ENCODE peak calls at places on chromosomes 1 and 21, in six cellular contexts. One of them, this sample, is unnamed.

GRCh38 chr1:247407180-247407616 is 8.8 kb upstream of the NLRP3 start:
- DNase-seq in A549: no peak
- DNase-seq in endothelial cell of umbilical vein: no peak
- DNase-seq in HepG2: no peak
- DNase-seq in K562: no peak
- DNase-seq in GM12878: peak
- DNase-seq in this sample: peak

GRCh38 chr1:109089242-109090015 is 1.1 kb upstream of the TMEM167B start:
- DNase-seq in A549: peak
- DNase-seq in endothelial cell of umbilical vein: peak
- DNase-seq in HepG2: peak
- DNase-seq in K562: peak
- DNase-seq in GM12878: no peak
- DNase-seq in this sample: peak

GRCh38 chr1:235090406-235091069 is 38.1 kb downstream of the TOMM20 start:
- DNase-seq in A549: no peak
- DNase-seq in endothelial cell of umbilical vein: peak
- DNase-seq in HepG2: peak
- DNase-seq in K562: no peak
- DNase-seq in GM12878: no peak
- DNase-seq in this sample: no peak

GRCh38 chr1:5526822-5527551 is 465.2 kb downstream of the NPHP4 start:
- DNase-seq in A549: no peak
- DNase-seq in endothelial cell of umbilical vein: no peak
- DNase-seq in HepG2: no peak
- DNase-seq in K562: peak
- DNase-seq in GM12878: no peak
- DNase-seq in this sample: no peak

GRCh38 chr1:77322061-77322900 is 40.5 kb downstream of the AK5 start:
- DNase-seq in A549: peak
- DNase-seq in endothelial cell of umbilical vein: peak
- DNase-seq in HepG2: peak
- DNase-seq in K562: peak
- DNase-seq in GM12878: no peak
- DNase-seq in this sample: peak

GRCh38 chr1:204286841-204287387 is 72.8 kb downstream of the PLEKHA6 start:
- DNase-seq in A549: peak
- DNase-seq in endothelial cell of umbilical vein: no peak
- DNase-seq in HepG2: no peak
- DNase-seq in K562: no peak
- DNase-seq in GM12878: no peak
- DNase-seq in this sample: peak

GRCh38 chr21:33402011-33402979 is 918 bp upstream of the IFNGR2 start:
- DNase-seq in A549: no peak
- DNase-seq in endothelial cell of umbilical vein: peak
- DNase-seq in HepG2: no peak
- DNase-seq in K562: peak
- DNase-seq in GM12878: no peak
- DNase-seq in this sample: peak

GRCh38 chr1:105137543-105138444 is 1388.1 kb downstream of the AMY1C start:
- DNase-seq in A549: peak
- DNase-seq in endothelial cell of umbilical vein: no peak
- DNase-seq in HepG2: peak
- DNase-seq in K562: peak
- DNase-seq in GM12878: no peak
- DNase-seq in this sample: peak

GRCh38 chr21:14361958-14362357 is 21.0 kb downstream of the HSPA13 start:
- DNase-seq in A549: no peak
- DNase-seq in endothelial cell of umbilical vein: peak
- DNase-seq in HepG2: no peak
- DNase-seq in K562: no peak
- DNase-seq in GM12878: no peak
- DNase-seq in this sample: peak

GRCh38 chr1:42165511-42166210 is 1.1 kb upstream of the GUCA2A start:
- DNase-seq in A549: peak
- DNase-seq in endothelial cell of umbilical vein: peak
- DNase-seq in HepG2: peak
- DNase-seq in K562: no peak
- DNase-seq in GM12878: no peak
- DNase-seq in this sample: no peak

GRCh38 chr1:25503551-25504426 is 39.6 kb upstream of the LDLRAP1 start:
- DNase-seq in A549: peak
- DNase-seq in endothelial cell of umbilical vein: peak
- DNase-seq in HepG2: no peak
- DNase-seq in K562: no peak
- DNase-seq in GM12878: no peak
- DNase-seq in this sample: peak

DNA sequence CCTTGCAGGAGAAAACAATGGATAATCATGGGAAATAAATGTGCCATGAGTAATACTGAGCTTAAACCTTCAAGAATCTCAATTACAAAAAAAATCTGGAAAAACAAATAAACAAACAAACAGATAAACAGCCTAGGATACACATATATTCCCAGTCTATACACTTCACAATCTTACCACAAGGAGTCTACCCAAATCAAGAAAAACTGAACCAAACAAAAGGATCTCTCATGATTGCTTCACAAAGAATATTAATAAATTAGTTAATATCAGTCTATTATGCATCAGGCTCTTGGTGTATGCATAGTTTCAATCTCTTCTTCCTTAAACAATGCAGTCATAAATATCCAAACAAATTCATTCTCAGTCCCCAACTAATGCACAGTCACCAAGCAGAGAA is 3.2 kb upstream of the ESRRG start:
- DNase-seq in A549: no peak
- DNase-seq in endothelial cell of umbilical vein: no peak
- DNase-seq in HepG2: no peak
- DNase-seq in K562: no peak
- DNase-seq in GM12878: no peak
- DNase-seq in this sample: no peak
- TF ChIP-seq CTCF in A549: no peak
- TF ChIP-seq CTCF in endothelial cell of umbilical vein: no peak
- TF ChIP-seq CTCF in HepG2: no peak
- TF ChIP-seq CTCF in K562: no peak
- TF ChIP-seq CTCF in GM12878: no peak
- TF ChIP-seq CTCF in this sample: no peak

DNA sequence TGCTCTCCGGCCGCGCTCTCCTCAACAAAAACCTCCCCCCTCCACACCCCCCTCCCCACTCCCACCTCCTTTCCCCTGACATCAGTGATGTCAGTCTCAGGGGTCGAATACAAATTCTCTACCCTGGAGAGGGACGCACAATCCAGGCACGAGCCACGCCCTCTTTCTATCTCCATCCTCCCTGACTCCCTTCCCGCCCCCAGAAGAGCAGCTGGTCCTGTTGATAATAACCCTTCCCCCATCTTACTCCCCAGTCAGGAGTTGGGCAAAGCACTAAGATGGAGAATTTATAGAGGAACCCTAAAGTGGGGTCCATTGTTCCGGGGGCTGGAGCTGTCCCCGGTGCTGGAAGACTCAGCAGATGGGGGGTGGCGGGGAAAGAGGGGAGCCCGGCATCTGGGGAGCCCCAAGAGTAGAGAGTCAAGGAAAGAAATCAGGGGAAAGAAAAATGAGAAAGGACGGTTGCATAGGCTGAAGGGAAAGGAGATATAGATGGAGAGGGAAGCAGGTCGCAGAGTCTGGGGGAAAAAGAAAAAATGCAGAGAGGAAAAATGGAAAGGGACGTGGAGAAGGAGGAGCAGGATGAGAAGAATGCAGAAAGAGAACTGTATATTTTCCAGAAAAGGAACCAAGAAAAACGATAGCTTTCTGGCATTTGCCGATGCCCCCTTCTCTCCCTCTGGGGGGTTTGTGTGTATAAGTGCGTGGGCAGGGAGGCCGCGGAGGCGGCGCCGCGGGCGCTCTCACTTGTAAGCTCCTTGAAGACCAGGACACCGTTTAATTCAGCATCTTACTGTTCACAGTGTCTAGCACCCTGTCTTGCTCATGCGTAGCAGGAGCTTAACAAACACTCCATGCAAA is at the start of gene CELF3:
- DNase-seq in A549: peak
- DNase-seq in endothelial cell of umbilical vein: no peak
- DNase-seq in HepG2: no peak
- DNase-seq in K562: peak
- DNase-seq in GM12878: no peak
- DNase-seq in this sample: peak
- TF ChIP-seq MYC in A549: no peak
- TF ChIP-seq MYC in endothelial cell of umbilical vein: no peak
- TF ChIP-seq MYC in HepG2: no peak
- TF ChIP-seq MYC in K562: no peak
- TF ChIP-seq MYC in GM12878: no peak
- TF ChIP-seq MYC in this sample: no peak

GRCh38 chr1:194568610-194569009 is 1382.2 kb upstream of the B3GALT2 start:
- DNase-seq in A549: no peak
- DNase-seq in endothelial cell of umbilical vein: no peak
- DNase-seq in HepG2: no peak
- DNase-seq in K562: no peak
- DNase-seq in GM12878: no peak
- DNase-seq in this sample: peak
- TF ChIP-seq CTCF in A549: no peak
- TF ChIP-seq CTCF in endothelial cell of umbilical vein: no peak
- TF ChIP-seq CTCF in HepG2: no peak
- TF ChIP-seq CTCF in K562: no peak
- TF ChIP-seq CTCF in GM12878: no peak
- TF ChIP-seq CTCF in this sample: no peak

DNA sequence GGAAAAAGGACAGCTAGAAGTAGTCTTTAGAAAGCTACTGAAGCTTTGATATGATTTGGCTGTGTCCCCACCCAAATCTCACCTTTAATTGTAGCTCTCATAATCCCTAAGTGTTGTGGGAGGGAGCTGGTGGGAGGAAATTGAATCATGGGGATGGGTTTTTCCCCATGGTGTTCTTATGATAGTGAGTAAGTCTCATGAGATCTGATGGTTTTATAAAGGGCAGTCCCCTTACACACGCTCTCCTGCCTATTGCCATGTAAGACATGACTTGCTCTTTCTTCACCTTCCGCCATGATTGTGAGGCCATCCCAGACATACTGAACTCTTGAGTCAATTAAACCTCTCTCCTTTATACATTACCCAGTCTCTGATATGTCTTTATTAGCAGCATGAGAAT is 261.8 kb downstream of the HLX start:
- DNase-seq in A549: no peak
- DNase-seq in endothelial cell of umbilical vein: no peak
- DNase-seq in HepG2: no peak
- DNase-seq in K562: no peak
- DNase-seq in GM12878: no peak
- DNase-seq in this sample: no peak
- TF ChIP-seq MYC in A549: no peak
- TF ChIP-seq MYC in endothelial cell of umbilical vein: no peak
- TF ChIP-seq MYC in HepG2: no peak
- TF ChIP-seq MYC in K562: no peak
- TF ChIP-seq MYC in GM12878: no peak
- TF ChIP-seq MYC in this sample: no peak

DNA sequence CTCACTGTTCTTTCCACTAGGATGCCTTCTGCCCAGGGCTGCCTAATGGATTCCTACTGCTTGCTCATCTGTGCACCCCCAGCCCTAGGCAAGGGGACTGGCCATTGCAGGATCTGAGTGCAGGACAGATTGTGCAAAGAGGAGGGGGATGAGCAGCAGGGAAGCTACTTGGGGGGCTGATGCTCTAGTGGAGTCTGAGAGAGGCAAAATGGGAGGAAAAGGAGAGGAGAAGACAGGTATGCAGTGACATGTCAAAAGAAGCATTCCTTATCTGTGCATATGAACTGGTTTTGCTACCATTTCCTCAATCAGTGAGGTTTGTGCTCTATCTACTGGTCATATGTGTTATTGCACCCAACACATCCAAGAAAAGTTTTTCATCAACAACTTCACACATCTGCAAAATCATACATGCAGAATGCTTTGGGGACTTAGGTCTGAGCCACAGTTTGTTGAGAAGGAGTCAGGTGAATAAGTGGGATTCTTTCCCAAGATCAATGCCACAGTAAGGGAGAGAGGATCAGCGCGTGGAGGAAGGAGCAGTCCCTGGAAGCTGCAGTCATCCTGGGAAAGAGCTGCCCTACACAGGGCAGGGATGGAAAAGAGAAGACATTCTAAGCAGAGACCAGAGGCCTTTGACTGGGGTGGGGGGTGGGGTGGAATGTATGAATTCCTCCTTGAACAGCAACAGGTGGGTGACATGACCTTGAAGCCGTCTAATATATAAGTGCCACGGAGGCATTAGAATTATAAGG is 14.4 kb downstream of the SLC5A9 start:
- DNase-seq in A549: peak
- DNase-seq in endothelial cell of umbilical vein: peak
- DNase-seq in HepG2: peak
- DNase-seq in K562: peak
- DNase-seq in GM12878: no peak
- DNase-seq in this sample: peak
- TF ChIP-seq CTCF in A549: peak
- TF ChIP-seq CTCF in endothelial cell of umbilical vein: peak
- TF ChIP-seq CTCF in HepG2: peak
- TF ChIP-seq CTCF in K562: peak
- TF ChIP-seq CTCF in GM12878: peak
- TF ChIP-seq CTCF in this sample: peak

GRCh38 chr1:177849588-177849987 is 120.3 kb downstream of the SEC16B start:
- DNase-seq in A549: no peak
- DNase-seq in endothelial cell of umbilical vein: no peak
- DNase-seq in HepG2: no peak
- DNase-seq in K562: no peak
- DNase-seq in GM12878: no peak
- DNase-seq in this sample: no peak

GRCh38 chr1:177849130-177849529 is 120.7 kb downstream of the SEC16B start:
- DNase-seq in A549: no peak
- DNase-seq in endothelial cell of umbilical vein: no peak
- DNase-seq in HepG2: no peak
- DNase-seq in K562: no peak
- DNase-seq in GM12878: no peak
- DNase-seq in this sample: no peak

GRCh38 chr1:177848577-177848976 is 121.3 kb downstream of the SEC16B start:
- DNase-seq in A549: no peak
- DNase-seq in endothelial cell of umbilical vein: no peak
- DNase-seq in HepG2: no peak
- DNase-seq in K562: no peak
- DNase-seq in GM12878: no peak
- DNase-seq in this sample: no peak

GRCh38 chr1:177847843-177848242 is 122.0 kb downstream of the SEC16B start:
- DNase-seq in A549: no peak
- DNase-seq in endothelial cell of umbilical vein: no peak
- DNase-seq in HepG2: no peak
- DNase-seq in K562: no peak
- DNase-seq in GM12878: no peak
- DNase-seq in this sample: no peak
- TF ChIP-seq MYC in A549: no peak
- TF ChIP-seq MYC in endothelial cell of umbilical vein: no peak
- TF ChIP-seq MYC in HepG2: no peak
- TF ChIP-seq MYC in K562: no peak
- TF ChIP-seq MYC in GM12878: no peak
- TF ChIP-seq MYC in this sample: no peak